ENCODE peak calls at places on chromosomes 1 and 21, in six cellular contexts. U, C, A, G, Z and X are unnamed samples.

GRCh38 chr1:225450491-225451191 is 22.8 kb upstream of the LBR start:
- DNase-seq in Z (no peak), G (no peak), U (no peak), C (no peak), A (no peak), X (no peak)

GRCh38 chr1:233993651-233994050 is 89.2 kb downstream of the SLC35F3 start:
- DNase-seq in C (peak), G (no peak), Z (no peak), U (no peak), A (no peak), X (no peak)

GRCh38 chr1:64894438-64895196 is 71.7 kb downstream of the JAK1 start:
- DNase-seq in U (no peak), A (no peak), G (no peak), Z (no peak), C (no peak), X (no peak)

GRCh38 chr1:195934839-195935557 is 673.2 kb downstream of the KCNT2 start:
- DNase-seq in Z (no peak), G (no peak), C (no peak), A (no peak), U (no peak), X (no peak)

GRCh38 chr1:53449026-53449425 is 10.2 kb upstream of the DMRTB1 start:
- DNase-seq in C (peak), Z (no peak), U (no peak), G (no peak), A (no peak), X (no peak)

GRCh38 chr1:79304131-79304530 is 297.6 kb upstream of the ADGRL4 start:
- DNase-seq in U (no peak), Z (no peak), G (no peak), C (no peak), A (no peak), X (no peak)

GRCh38 chr1:36696261-36696940 is 213.7 kb upstream of the CSF3R start:
- DNase-seq in G (no peak), C (no peak), U (no peak), Z (no peak), A (no peak), X (no peak)

GRCh38 chr1:165152727-165153126 is 203.8 kb downstream of the LMX1A start:
- DNase-seq in A (no peak), Z (no peak), C (peak), U (no peak), G (no peak), X (no peak)

GRCh38 chr1:27068922-27069321 is 56.3 kb upstream of the TENT5B start:
- DNase-seq in U (no peak), C (no peak), Z (no peak), A (no peak), G (no peak), X (no peak)

GRCh38 chr1:84247425-84248220 is 53.9 kb upstream of the SAMD13 start:
- DNase-seq in U (no peak), Z (no peak), A (peak), C (no peak), G (no peak), X (no peak)

GRCh38 chr1:164617607-164618564 is 58.9 kb downstream of the PBX1 start:
- DNase-seq in U (peak), A (no peak), C (no peak), G (no peak), Z (no peak), X (no peak)

GRCh38 chr1:53372501-53372951 is 44.7 kb upstream of the LRP8 start:
- DNase-seq in Z (no peak), A (peak), C (no peak), U (no peak), G (no peak), X (no peak)

GRCh38 chr1:245235156-245235555 is 80.4 kb downstream of the KIF26B start:
- DNase-seq in A (no peak), Z (no peak), G (no peak), U (no peak), C (no peak), X (no peak)

GRCh38 chr1:56590520-56591011 is 11.2 kb upstream of the PLPP3 start:
- DNase-seq in U (no peak), C (no peak), Z (no peak), G (no peak), A (no peak), X (no peak)

GRCh38 chr21:33492571-33492970 is 1.1 kb upstream of the DNAJC28 start:
- DNase-seq in G (no peak), U (no peak), C (no peak), A (no peak), Z (no peak), X (no peak)

GRCh38 chr1:15158506-15159165 is 5.1 kb downstream of the TMEM51 start:
- DNase-seq in A (no peak), G (no peak), C (no peak), U (no peak), Z (no peak), X (no peak)

GRCh38 chr1:218380125-218380977 is 35.2 kb downstream of the TGFB2 start:
- DNase-seq in Z (no peak), G (no peak), C (peak), U (no peak), A (no peak), X (no peak)